ENCODE peak calls at places on chromosome 15, in six cellular contexts. X is psoas muscle, S is AG09319, W is coronary artery, V is esophagus muscularis mucosa, Y is GM20000. Z is an unnamed sample.

GRCh38 chr15:63052961-63053698 is 10.6 kb downstream of the TPM1 start:
- DNase-seq in X (peak), S (no peak), W (peak), V (no peak), Y (no peak), Z (no peak)

GRCh38 chr15:91891788-91892187 is 38.3 kb downstream of the SLCO3A1 start:
- DNase-seq in X (no peak), S (no peak), W (no peak), V (no peak), Y (no peak), Z (no peak)

GRCh38 chr15:29468899-29469298 is 199.3 kb upstream of the NSMCE3 start:
- DNase-seq in X (no peak), S (no peak), W (no peak), V (no peak), Y (no peak), Z (no peak)

GRCh38 chr15:60520041-60520824 is 41.3 kb upstream of the ICE2 start:
- DNase-seq in X (no peak), S (no peak), W (no peak), V (no peak), Y (peak), Z (no peak)

GRCh38 chr15:40770147-40770721 is 454 bp downstream of the C15orf62 start:
- DNase-seq in X (no peak), S (no peak), W (no peak), V (no peak), Y (peak), Z (no peak)

GRCh38 chr15:83170474-83171165 is 37.0 kb downstream of the HDGFL3 start:
- DNase-seq in X (no peak), S (no peak), W (no peak), V (no peak), Y (no peak), Z (no peak)

GRCh38 chr15:83285979-83286553 is 1.6 kb upstream of the BNC1 start:
- DNase-seq in X (no peak), S (no peak), W (no peak), V (peak), Y (no peak), Z (no peak)

GRCh38 chr15:66078196-66078928 is 175.2 kb downstream of the MEGF11 start:
- DNase-seq in X (no peak), S (no peak), W (no peak), V (no peak), Y (no peak), Z (no peak)

GRCh38 chr15:60340207-60340921 is 57.4 kb downstream of the ANXA2 start:
- DNase-seq in X (no peak), S (no peak), W (no peak), V (peak), Y (no peak), Z (no peak)

GRCh38 chr15:55627730-55628368 is 39.7 kb upstream of the PYGO1 start:
- DNase-seq in X (peak), S (peak), W (no peak), V (no peak), Y (no peak), Z (no peak)
- TF ChIP-seq CTCF in X (no peak), S (peak), W (no peak), V (no peak), Y (no peak), Z (no peak)

GRCh38 chr15:34616613-34617012 is 33.2 kb upstream of the GOLGA8B start:
- DNase-seq in X (no peak), S (no peak), W (no peak), V (no peak), Y (no peak), Z (no peak)
- TF ChIP-seq CTCF in X (no peak), S (no peak), W (no peak), V (no peak), Y (no peak), Z (peak)

GRCh38 chr15:78768531-78769408 is 42.5 kb downstream of the ADAMTS7 start:
- DNase-seq in X (no peak), S (no peak), W (no peak), V (no peak), Y (no peak), Z (no peak)

GRCh38 chr15:78775472-78775871 is 35.8 kb downstream of the ADAMTS7 start:
- DNase-seq in X (no peak), S (no peak), W (no peak), V (no peak), Y (no peak), Z (no peak)

GRCh38 chr15:78768096-78768495 is 43.2 kb downstream of the ADAMTS7 start:
- DNase-seq in X (peak), S (no peak), W (no peak), V (no peak), Y (no peak), Z (no peak)

GRCh38 chr15:78767331-78767951 is 43.8 kb downstream of the ADAMTS7 start:
- DNase-seq in X (peak), S (no peak), W (no peak), V (no peak), Y (no peak), Z (no peak)

GRCh38 chr15:78772738-78773137 is 38.5 kb downstream of the ADAMTS7 start:
- DNase-seq in X (no peak), S (no peak), W (no peak), V (no peak), Y (no peak), Z (no peak)
- TF ChIP-seq CTCF in X (no peak), S (no peak), W (no peak), V (no peak), Y (no peak), Z (no peak)

GRCh38 chr15:70679919-70680231 is 83.5 kb downstream of the UACA start:
- DNase-seq in X (no peak), S (no peak), W (no peak), V (no peak), Y (no peak), Z (no peak)
- TF ChIP-seq CTCF in X (no peak), S (no peak), W (no peak), V (no peak), Y (no peak), Z (peak)

GRCh38 chr15:64515825-64516224 is 55.4 kb downstream of the ZNF609 start:
- DNase-seq in X (no peak), S (no peak), W (no peak), V (no peak), Y (no peak), Z (no peak)
- TF ChIP-seq CTCF in X (no peak), S (no peak), W (no peak), V (no peak), Y (no peak), Z (no peak)

DNA sequence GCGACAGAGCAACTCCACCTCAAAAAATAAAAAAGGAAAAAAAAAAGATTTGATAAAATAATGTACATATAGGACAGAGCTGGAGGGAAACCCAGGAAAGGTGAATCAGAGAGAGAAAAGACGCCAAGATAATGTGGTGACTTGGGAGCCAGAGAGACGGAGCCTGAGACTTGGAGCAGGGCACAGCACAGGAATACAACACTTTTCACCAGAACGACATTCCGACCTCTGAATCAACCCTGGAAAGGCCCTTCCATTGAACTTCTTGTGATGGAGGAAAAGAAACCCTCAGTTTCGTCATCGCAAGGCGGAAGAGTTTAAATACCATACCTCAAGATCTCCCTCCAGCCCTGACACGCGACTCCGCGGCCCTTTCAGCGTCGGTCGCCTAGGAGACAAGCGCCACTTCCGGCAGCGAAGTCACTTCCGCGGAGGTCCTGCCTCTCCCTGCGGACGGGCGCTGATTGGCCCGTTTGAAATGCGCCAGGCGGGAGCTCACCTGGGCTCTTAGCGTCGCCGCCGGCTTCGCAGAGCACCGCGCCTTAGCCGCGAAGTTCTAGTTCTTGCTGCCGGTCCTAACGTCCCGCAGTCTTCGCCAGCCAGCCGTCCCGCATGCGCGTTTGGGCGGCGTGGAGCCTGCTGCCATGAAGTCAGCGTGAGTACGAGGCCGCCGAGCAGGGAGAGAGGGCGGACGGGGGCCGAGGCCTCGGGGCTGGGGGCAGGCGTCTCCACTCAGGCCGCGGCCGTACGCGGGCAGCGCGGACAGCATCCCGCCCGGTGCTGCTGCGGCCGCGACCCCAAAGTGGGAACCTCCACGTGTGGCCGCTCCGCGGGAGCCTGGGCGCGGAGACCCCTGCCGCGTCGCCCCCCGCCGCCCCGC is at the start of gene KIF23:
- DNase-seq in X (peak), S (peak), W (peak), V (peak), Y (peak), Z (peak)
- TF ChIP-seq CTCF in X (no peak), S (no peak), W (no peak), V (no peak), Y (no peak), Z (no peak)

GRCh38 chr15:94381384-94381783 is 150.0 kb downstream of the MCTP2 start:
- DNase-seq in X (no peak), S (no peak), W (no peak), V (no peak), Y (no peak), Z (no peak)

GRCh38 chr15:94380798-94381197 is 149.4 kb downstream of the MCTP2 start:
- DNase-seq in X (no peak), S (no peak), W (no peak), V (no peak), Y (no peak), Z (no peak)

GRCh38 chr15:94370197-94370987 is 139.0 kb downstream of the MCTP2 start:
- DNase-seq in X (no peak), S (no peak), W (no peak), V (peak), Y (no peak), Z (no peak)

GRCh38 chr15:94375997-94376396 is 144.6 kb downstream of the MCTP2 start:
- DNase-seq in X (no peak), S (no peak), W (no peak), V (no peak), Y (no peak), Z (no peak)
- TF ChIP-seq CTCF in X (peak), S (no peak), W (no peak), V (no peak), Y (no peak), Z (no peak)

Z was measured in osteocyte.